ENCODE peak calls at places on chromosomes 5 and 9, in five cellular contexts. Z, F, G, H and E are unnamed samples.
A peak's percentile ranks its signal among the peaks of the same experiment; 100 is the strongest.

GRCh38 chr5:94575196-94575595 is 43.2 kb downstream of the KIAA0825 start:
- DNase-seq in F (no peak), H (peak; percentile 6), Z (no peak), G (no peak), E (no peak)

GRCh38 chr5:140631831-140632365 is 1.1 kb downstream of the CD14 start:
- DNase-seq in F (no peak), Z (peak; percentile 17), H (no peak), G (no peak), E (no peak)

GRCh38 chr9:124721109-124721850 is 49.8 kb downstream of the NR6A1 start:
- DNase-seq in Z (no peak), G (no peak), F (peak; percentile 59), H (no peak), E (peak; percentile 71)

GRCh38 chr9:37618817-37619216 is 26.4 kb upstream of the TOMM5 start:
- DNase-seq in Z (no peak), H (no peak), G (peak; percentile 50), F (no peak), E (peak; percentile 82)

GRCh38 chr9:33288828-33289483 is 1.4 kb upstream of the NFX1 start:
- DNase-seq in F (no peak), Z (no peak), G (no peak), H (no peak), E (no peak)

GRCh38 chr5:448061-448765 is 5.2 kb downstream of the EXOC3 start:
- DNase-seq in F (no peak), H (no peak), Z (no peak), G (no peak), E (no peak)

GRCh38 chr5:139958749-139959148 is 84.3 kb downstream of the NRG2 start:
- DNase-seq in Z (no peak), F (no peak), H (no peak), G (no peak), E (no peak)

GRCh38 chr9:6959275-6960000 is 201.7 kb downstream of the KDM4C start:
- DNase-seq in G (no peak), H (no peak), Z (no peak), F (no peak), E (no peak)

GRCh38 chr9:133839822-133840329 is 101.7 kb upstream of the SARDH start:
- DNase-seq in Z (no peak), H (peak; percentile 56), F (no peak), G (no peak), E (peak; percentile 11)

GRCh38 chr9:95091971-95092320 is 225.6 kb downstream of the FANCC start:
- DNase-seq in Z (no peak), H (no peak), G (peak; percentile 53), F (no peak), E (peak; percentile 57)

GRCh38 chr5:41193462-41194166 is 19.7 kb downstream of the C6 start:
- DNase-seq in F (no peak), Z (no peak), H (no peak), G (peak; percentile 87), E (peak; percentile 10)

GRCh38 chr5:56640763-56641406 is 174.5 kb upstream of the MAP3K1 start:
- DNase-seq in H (no peak), G (no peak), F (no peak), Z (no peak), E (no peak)

GRCh38 chr5:16992006-16992405 is 55.9 kb upstream of the MYO10 start:
- DNase-seq in Z (no peak), G (peak; percentile 53), H (no peak), F (no peak), E (peak; percentile 90)

GRCh38 chr5:167725741-167726140 is 565.7 kb upstream of the WWC1 start:
- DNase-seq in F (no peak), Z (no peak), G (no peak), H (no peak), E (no peak)

GRCh38 chr5:125277494-125278154 is 531.2 kb upstream of the ZNF608 start:
- DNase-seq in G (peak; percentile 93), H (no peak), F (peak; percentile 72), Z (no peak), E (peak; percentile 88)

GRCh38 chr9:33024126-33024965 is 727 bp upstream of the DNAJA1 start:
- DNase-seq in F (peak; percentile 12), Z (peak; percentile 48), H (peak; percentile 63), G (peak; percentile 10), E (peak; percentile 83)

GRCh38 chr5:115573133-115573532 is 28.6 kb upstream of the FEM1C start:
- DNase-seq in F (no peak), Z (no peak), H (no peak), G (peak; percentile 36), E (peak; percentile 55)

GRCh38 chr5:82720764-82721163 is 356.4 kb downstream of the TMEM167A start:
- DNase-seq in H (no peak), G (no peak), Z (no peak), F (no peak), E (no peak)

GRCh38 chr9:137130176-137130755 is 8.7 kb upstream of the GRIN1 start:
- DNase-seq in Z (no peak), G (no peak), H (peak; percentile 72), F (no peak), E (peak; percentile 35)

GRCh38 chr5:132559661-132560060 is 2.9 kb downstream of the RAD50 start:
- DNase-seq in Z (no peak), F (no peak), G (no peak), H (no peak), E (no peak)

GRCh38 chr5:178415353-178415752 is 174.8 kb downstream of the COL23A1 start:
- DNase-seq in Z (no peak), G (no peak), F (no peak), H (peak; percentile 13), E (no peak)

GRCh38 chr5:175582697-175583096 is 75.2 kb upstream of the HRH2 start:
- DNase-seq in Z (no peak), G (no peak), F (no peak), H (no peak), E (no peak)

GRCh38 chr5:33261305-33261704 is 179.5 kb upstream of the TARS1 start:
- DNase-seq in Z (no peak), G (peak; percentile 59), H (no peak), F (no peak), E (peak; percentile 64)

GRCh38 chr9:129989362-129989708 is 53.7 kb downstream of the FNBP1 start:
- DNase-seq in Z (no peak), G (no peak), H (no peak), F (no peak), E (no peak)

GRCh38 chr5:175252234-175252805 is 191.7 kb downstream of the DRD1 start:
- DNase-seq in H (no peak), G (peak; percentile 4), F (no peak), Z (no peak), E (peak; percentile 23)

GRCh38 chr5:151675956-151676712 is 10.6 kb downstream of the SPARC start:
- DNase-seq in Z (no peak), F (no peak), H (no peak), G (peak; percentile 30), E (peak; percentile 40)

GRCh38 chr5:14250094-14250777 is 107.1 kb downstream of the TRIO start:
- DNase-seq in F (no peak), G (no peak), H (peak; percentile 71), Z (no peak), E (peak; percentile 93)

GRCh38 chr5:1312993-1313833 is 18.3 kb upstream of the TERT start:
- DNase-seq in Z (peak; percentile 98), F (no peak), G (no peak), H (no peak), E (no peak)

GRCh38 chr9:131396626-131397025 is 2.7 kb downstream of the PRRC2B start:
- DNase-seq in F (no peak), Z (no peak), G (no peak), H (no peak), E (no peak)

GRCh38 chr9:119026120-119026519 is 343.1 kb downstream of the BRINP1 start:
- DNase-seq in F (no peak), G (no peak), H (peak; percentile 16), Z (no peak), E (peak; percentile 71)

GRCh38 chr5:133265257-133265656 is 213.4 kb downstream of the HSPA4 start:
- DNase-seq in F (no peak), G (no peak), H (no peak), Z (peak; percentile 72), E (no peak)

GRCh38 chr5:10556331-10556807 is 7.5 kb upstream of the ANKRD33B start:
- DNase-seq in Z (no peak), F (no peak), G (peak; percentile 98), H (no peak), E (peak; percentile 87)

GRCh38 chr5:159814810-159815585 is 101.3 kb upstream of the ADRA1B start:
- DNase-seq in G (peak; percentile 64), Z (no peak), F (no peak), H (no peak), E (peak; percentile 47)
- TF ChIP-seq EZH2phosphoT487 in G (no peak), Z (no peak), F (no peak), H (no peak), E (no peak)

GRCh38 chr5:44511596-44511995 is 122.4 kb upstream of the FGF10 start:
- DNase-seq in G (no peak), F (no peak), Z (no peak), H (no peak), E (no peak)
- H3K9ac ChIP-seq in G (no peak overlapping the region), F (no peak overlapping the region), Z (no peak overlapping the region), H (no peak overlapping the region), E (no peak overlapping the region)

DNA sequence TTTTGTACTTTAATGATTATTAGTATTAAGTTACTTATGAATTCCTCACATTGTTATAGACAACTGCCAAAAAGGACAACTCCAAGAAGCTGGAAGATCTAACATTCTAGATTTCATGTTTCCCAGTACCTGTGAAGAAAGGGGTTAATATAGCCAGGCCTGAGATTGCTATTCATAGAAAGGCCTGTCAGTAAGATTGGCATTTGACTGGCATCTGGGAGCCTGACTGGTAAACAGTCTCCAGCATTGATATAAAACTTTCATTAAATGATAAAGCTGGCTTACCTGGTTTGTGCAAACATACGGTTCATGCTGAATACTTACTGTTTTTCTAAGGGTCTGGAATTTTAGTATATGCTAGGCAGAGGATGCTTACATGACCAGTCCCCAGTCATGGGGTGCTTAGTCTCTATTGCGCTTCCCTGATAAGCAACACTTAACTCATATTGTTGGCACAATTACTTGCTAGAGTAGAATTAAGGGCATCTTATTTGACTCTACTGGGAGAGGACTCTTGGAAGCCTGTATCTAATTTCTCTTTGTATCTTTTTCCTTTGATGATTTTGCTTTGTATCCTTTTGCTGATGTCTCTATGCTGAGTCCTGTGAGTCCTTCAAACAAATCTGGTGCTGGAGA is 340.4 kb upstream of the SEMA6A start:
- DNase-seq in H (no peak), F (no peak), Z (no peak), G (no peak), E (no peak)
- H3K9me2 ChIP-seq in H (no peaks in the 10 kb centered on the region), F (no peaks in the 10 kb centered on the region), Z (no peaks in the 10 kb centered on the region), G (no peaks in the 10 kb centered on the region), E (no peaks in the 10 kb centered on the region)

DNA sequence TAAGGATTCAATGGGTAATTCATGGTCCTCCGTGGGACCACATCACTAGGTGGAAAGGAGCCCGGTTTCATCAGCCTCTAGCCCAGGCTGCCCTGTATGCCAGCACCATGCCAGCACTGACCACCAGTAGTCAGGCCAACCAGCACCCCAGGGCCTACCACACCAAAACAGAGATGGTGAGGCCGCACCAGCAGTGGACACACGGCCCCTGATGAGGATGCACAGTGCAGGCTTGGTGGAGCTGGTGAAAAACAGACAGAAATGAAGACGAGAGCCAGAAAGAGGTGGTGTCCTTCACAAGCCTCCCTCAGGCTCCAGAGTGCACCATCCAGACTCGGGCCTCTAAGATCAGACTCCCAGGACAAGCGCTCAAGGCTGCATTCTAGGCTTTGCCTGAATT is 128.2 kb downstream of the MED10 start:
- DNase-seq in F (no peak), Z (no peak), G (no peak), H (no peak), E (no peak)
- TF ChIP-seq EZH2phosphoT487 in F (no peak), Z (no peak), G (no peak), H (no peak), E (no peak)

GRCh38 chr5:65946198-65946745 is 19.9 kb downstream of the ERBIN start:
- DNase-seq in G (no peak), F (no peak), Z (no peak), H (no peak), E (peak; percentile 69)
- H3K9ac ChIP-seq in G (no peak overlapping the region), F (no peak overlapping the region), Z (no peak overlapping the region), H (no peak overlapping the region), E (no peak overlapping the region)